ENCODE peak calls at places on chromosomes 11 and 22, in four cellular contexts. C is cardiac septum, U is posterior cingulate gyrus, P is brain microvascular endothelial cell. L is an unnamed sample.

GRCh38 chr22:29117799-29118477 is 45.1 kb downstream of the KREMEN1 start:
- DNase-seq in C (no peak), P (no peak), U (no peak), L (no peak)

GRCh38 chr11:6695377-6695776 is 12.2 kb upstream of the MRPL17 start:
- DNase-seq in P (peak), U (no peak), C (no peak), L (no peak)

GRCh38 chr11:45859661-45860140 is 12.4 kb downstream of the CRY2 start:
- DNase-seq in U (peak), P (peak), C (peak), L (no peak)

GRCh38 chr22:18906896-18907295 is 776 bp downstream of the DGCR6 start:
- DNase-seq in P (no peak), U (no peak), C (no peak), L (no peak)

GRCh38 chr11:73498343-73498742 is 99.6 kb downstream of the FAM168A start:
- DNase-seq in P (no peak), C (no peak), U (no peak), L (no peak)

GRCh38 chr22:23485490-23485889 is 94.6 kb downstream of the IGLL1 start:
- DNase-seq in P (no peak), C (no peak), U (no peak), L (no peak)

GRCh38 chr11:93958991-93959390 is 62.2 kb upstream of the HEPHL1 start:
- DNase-seq in U (no peak), P (no peak), C (no peak), L (no peak)

GRCh38 chr11:71140206-71140919 is 112.0 kb downstream of the SHANK2 start:
- DNase-seq in U (peak), P (no peak), C (no peak), L (no peak)

GRCh38 chr11:65305501-65306268 is 9.0 kb upstream of the CDC42EP2 start:
- DNase-seq in C (no peak), U (no peak), P (peak), L (no peak)

GRCh38 chr22:48496226-48496845 is 1331.3 kb downstream of the BRD1 start:
- DNase-seq in P (no peak), U (peak), C (no peak), L (no peak)

GRCh38 chr11:27468209-27468608 is 4.4 kb downstream of the LGR4 start:
- DNase-seq in P (no peak), C (no peak), U (no peak), L (no peak)

GRCh38 chr22:20495861-20496681 is 476 bp upstream of the KLHL22 start:
- DNase-seq in P (peak), C (peak), U (peak), L (peak)

GRCh38 chr11:72606362-72607100 is 67.7 kb downstream of the PDE2A start:
- DNase-seq in U (peak), C (no peak), P (no peak), L (no peak)

GRCh38 chr11:94295534-94295933 is 8.8 kb upstream of the IZUMO1R start:
- DNase-seq in C (no peak), P (no peak), U (no peak), L (no peak)

GRCh38 chr22:40728731-40729189 is 49.5 kb downstream of the MCHR1 start:
- DNase-seq in U (no peak), P (no peak), C (no peak), L (no peak)

GRCh38 chr22:32839776-32840571 is 38.5 kb downstream of the TIMP3 start:
- DNase-seq in P (peak), C (no peak), U (no peak), L (no peak)

L was measured in neuronal stem cell.